ENCODE peak calls at places on chromosomes 4 and X, in four cellular contexts. F, H, B and Y are unnamed samples.

GRCh38 chr4:2787230-2788100 is 5.4 kb upstream of the SH3BP2 start:
- DNase-seq in H (no peak), B (peak), F (peak), Y (no peak)

GRCh38 chr4:108851346-108851745 is 88.5 kb upstream of the ETNPPL start:
- DNase-seq in H (no peak), F (no peak), B (no peak), Y (no peak)

GRCh38 chr4:2292679-2293108 is 30.8 kb upstream of the MXD4 start:
- DNase-seq in B (no peak), F (peak), H (no peak), Y (no peak)

GRCh38 chr4:93710847-93711430 is 117.6 kb upstream of the ATOH1 start:
- DNase-seq in F (no peak), B (no peak), H (no peak), Y (no peak)

GRCh38 chrX:22025751-22026150 is 6.4 kb upstream of the PHEX start:
- DNase-seq in F (no peak), B (no peak), H (no peak), Y (no peak)

GRCh38 chr4:182286936-182287335 is 43.7 kb downstream of the TENM3 start:
- DNase-seq in H (no peak), F (no peak), B (no peak), Y (no peak)

GRCh38 chrX:30889147-30890125 is at the start of gene TAB3:
- DNase-seq in H (peak), B (peak), F (peak), Y (peak)

GRCh38 chr4:84837751-84838150 is 128.7 kb downstream of the WDFY3 start:
- DNase-seq in B (no peak), H (no peak), F (no peak), Y (no peak)

GRCh38 chr4:36676139-36677050 is 395.0 kb downstream of the DTHD1 start:
- DNase-seq in B (no peak), F (no peak), H (no peak), Y (no peak)

GRCh38 chr4:1330761-1331590 is 16.0 kb upstream of the UVSSA start:
- DNase-seq in B (no peak), F (peak), H (no peak), Y (peak)

GRCh38 chr4:52877006-52877405 is 14.9 kb downstream of the RASL11B start:
- DNase-seq in H (no peak), F (no peak), B (no peak), Y (no peak)

GRCh38 chr4:113106076-113106475 is 56.6 kb downstream of the ANK2 start:
- DNase-seq in H (no peak), F (no peak), B (no peak), Y (no peak)

GRCh38 chrX:47751670-47752069 is 85.0 kb upstream of the ZNF81 start:
- DNase-seq in B (peak), H (no peak), F (no peak), Y (peak)

GRCh38 chrX:95071052-95071451 is 1397.0 kb downstream of the FAM133A start:
- DNase-seq in B (no peak), H (no peak), F (no peak), Y (no peak)

GRCh38 chr4:78659264-78659663 is 107.7 kb downstream of the ANXA3 start:
- DNase-seq in F (no peak), B (no peak), H (no peak), Y (no peak)

GRCh38 chr4:53591372-53591892 is at the start of gene LNX1:
- DNase-seq in H (peak), B (no peak), F (no peak), Y (no peak)

GRCh38 chr4:6119507-6120020 is 80.8 kb downstream of the JAKMIP1 start:
- DNase-seq in B (no peak), F (no peak), H (no peak), Y (no peak)

GRCh38 chr4:112119358-112119783 is 25.9 kb upstream of the FAM241A start:
- DNase-seq in F (no peak), B (no peak), H (no peak), Y (no peak)

GRCh38 chr4:38368612-38369011 is 295.4 kb upstream of the KLF3 start:
- DNase-seq in F (no peak), H (no peak), B (no peak), Y (no peak)

GRCh38 chrX:37844622-37845021 is 2.7 kb downstream of the DYNLT3 start:
- DNase-seq in B (no peak), H (no peak), F (no peak), Y (no peak)

GRCh38 chr4:122826596-122827257 is at the start of gene FGF2:
- DNase-seq in H (peak), B (no peak), F (no peak), Y (no peak)

GRCh38 chr4:155444695-155445094 is 67.9 kb upstream of the MAP9 start:
- DNase-seq in B (no peak), H (no peak), F (no peak), Y (no peak)
- H3K27ac ChIP-seq in B (no peak), H (no peak), F (no peak), Y (no peak)

DNA sequence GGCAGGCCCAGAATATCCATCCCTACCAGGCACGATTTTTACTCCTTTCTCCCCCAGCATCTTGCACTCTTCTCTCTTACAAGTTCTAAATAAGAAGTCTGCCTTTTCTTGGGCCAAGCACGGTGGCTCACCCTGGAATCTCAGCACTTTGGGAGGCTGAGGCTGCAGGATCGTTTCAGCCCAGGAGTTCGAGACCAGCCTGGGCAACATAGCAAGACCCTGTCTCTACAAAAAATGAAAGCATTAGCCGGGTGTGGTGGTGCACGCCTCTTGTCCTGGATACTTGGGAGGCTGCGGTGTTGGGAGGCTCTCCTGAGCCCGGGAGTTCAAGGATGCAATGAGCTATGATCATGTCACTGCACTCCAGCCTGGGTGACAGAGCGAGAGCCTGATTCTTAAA is 64.8 kb downstream of the IRF2 start:
- DNase-seq in B (no peak), H (no peak), F (no peak), Y (no peak)
- H3K4me3 ChIP-seq in B (no peak), H (no peak), F (no peak), Y (no peak)

DNA sequence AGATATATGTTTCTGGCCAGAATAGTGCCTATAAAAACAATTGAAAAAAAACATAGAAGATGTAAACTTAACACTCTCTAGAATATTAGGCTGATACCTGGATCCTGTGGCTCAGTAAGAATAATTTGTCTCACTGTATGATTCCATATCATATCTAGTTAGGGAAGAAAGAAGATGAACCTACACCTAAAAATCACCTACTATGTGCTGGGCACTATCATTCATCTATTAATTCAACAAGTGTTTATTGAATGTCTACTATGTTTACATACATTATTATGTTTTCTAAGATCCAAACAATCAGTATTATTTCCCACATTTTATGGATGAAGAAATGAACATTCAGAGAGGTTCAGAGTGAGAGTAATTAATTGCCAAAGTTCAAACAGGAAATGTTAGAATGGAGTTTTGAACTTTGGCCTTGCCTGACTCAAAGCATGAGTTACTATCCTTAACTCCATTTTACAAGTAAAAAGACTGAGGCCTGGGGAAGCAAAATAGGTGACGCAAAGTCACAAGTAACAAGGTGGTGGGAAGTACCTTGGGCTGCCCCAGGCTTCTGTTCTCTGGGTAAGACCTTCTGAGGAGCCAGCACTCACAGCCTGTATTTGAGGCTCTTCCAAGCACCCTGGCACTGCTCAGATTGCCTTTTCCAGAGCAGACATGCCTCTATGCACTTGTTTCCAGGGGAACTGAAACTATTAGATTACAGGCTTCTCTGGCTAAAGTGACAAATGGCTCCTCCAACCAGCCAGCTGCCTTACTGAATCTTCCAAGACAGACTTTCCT is 111.1 kb upstream of the ACSL4 start:
- DNase-seq in B (no peak), H (peak), F (no peak), Y (no peak)
- H3K27ac ChIP-seq in B (no peak), H (peak), F (no peak), Y (no peak)

DNA sequence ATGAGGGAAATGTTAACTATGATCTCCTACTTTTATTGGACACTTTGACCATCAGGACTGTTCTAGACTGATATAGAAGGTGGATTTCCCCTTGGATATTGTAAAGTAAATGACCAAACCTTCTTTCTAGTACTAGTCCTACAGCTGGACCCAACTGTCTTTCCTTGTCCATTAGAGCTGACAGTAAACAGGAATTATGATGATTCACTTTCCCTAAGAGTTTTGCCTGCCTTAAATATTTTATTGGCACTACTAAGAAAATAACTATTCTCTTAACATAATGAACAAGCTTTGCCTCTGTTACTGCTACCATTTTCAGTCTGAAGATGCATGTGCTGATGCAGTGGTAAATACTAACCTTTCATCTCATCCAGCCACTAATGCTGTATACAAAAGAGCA is 915.4 kb downstream of the CENPC start:
- DNase-seq in B (no peak), F (no peak), H (no peak), Y (no peak)
- H3K4me3 ChIP-seq in B (no peak), F (no peak), H (no peak), Y (no peak)

GRCh38 chrX:11765449-11765848 is 7.4 kb downstream of the MSL3 start:
- DNase-seq in F (no peak), H (no peak), B (no peak), Y (no peak)

GRCh38 chrX:11764602-11765067 is 6.6 kb downstream of the MSL3 start:
- DNase-seq in H (no peak), B (no peak), F (no peak), Y (no peak)

GRCh38 chrX:11770320-11770719 is 12.3 kb downstream of the MSL3 start:
- DNase-seq in H (no peak), F (peak), B (peak), Y (peak)

GRCh38 chrX:11766487-11766886 is 8.4 kb downstream of the MSL3 start:
- DNase-seq in F (no peak), B (no peak), H (no peak), Y (no peak)

GRCh38 chrX:11768039-11768438 is 10.0 kb downstream of the MSL3 start:
- DNase-seq in B (no peak), F (no peak), H (no peak), Y (no peak)
- H3K27ac ChIP-seq in B (no peak), F (no peak), H (no peak), Y (no peak)

DNA sequence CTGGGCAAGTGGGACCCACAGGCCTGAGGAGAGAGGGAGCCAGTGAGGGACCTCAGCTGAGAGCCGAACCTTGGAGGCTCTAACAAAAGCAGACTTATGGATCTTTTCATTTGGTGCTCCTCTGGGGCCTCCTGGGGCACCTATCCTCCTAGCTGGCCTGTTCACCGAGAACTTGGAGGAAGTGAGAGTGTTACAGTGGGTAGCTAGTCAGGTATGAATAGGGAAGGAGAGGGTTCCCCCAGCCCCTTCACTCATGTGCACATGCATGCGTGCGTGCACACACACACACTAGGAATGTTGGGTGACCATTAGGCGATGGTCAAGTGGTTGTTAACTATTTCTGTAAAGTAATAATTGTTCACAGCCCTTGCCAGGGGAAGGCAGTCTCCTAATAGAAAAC is 18.6 kb upstream of the TMEM185A start:
- DNase-seq in F (no peak), B (no peak), H (no peak), Y (no peak)
- H3K4me3 ChIP-seq in F (no peak), B (no peak), H (no peak), Y (no peak)

GRCh38 chr4:11119474-11119873 is 309.2 kb downstream of the HS3ST1 start:
- DNase-seq in H (no peak), B (no peak), F (no peak), Y (no peak)
- H3K27ac ChIP-seq in H (no peak), B (no peak), F (no peak), Y (no peak)

DNA sequence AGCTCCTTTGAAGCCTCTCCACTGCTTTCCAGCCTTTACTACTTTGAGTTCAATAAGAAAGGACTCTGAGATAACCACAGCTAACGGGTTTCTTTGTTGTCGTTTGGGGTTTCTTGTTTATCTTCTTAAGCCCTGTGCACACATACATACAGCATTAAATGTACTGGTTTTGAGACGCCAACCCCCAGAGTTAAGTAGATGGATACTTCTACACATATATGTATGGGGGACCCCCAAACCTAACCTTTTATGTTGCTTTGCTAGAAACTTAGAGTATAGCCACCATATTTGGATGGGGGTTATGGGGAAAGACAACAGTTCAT is 696 bp downstream of the CEP135 start:
- DNase-seq in H (no peak), B (no peak), F (no peak), Y (no peak)
- H3K4me3 ChIP-seq in H (peak), B (peak), F (peak), Y (peak)